ENCODE peak calls at places on chromosomes 16 and 17, in eight cellular contexts. H is left ventricle myocardium inferior, O is body of pancreas, K is keratinocyte, R is hepatocyte, B is Peyer's patch, P is PC-3, F is cardiac muscle cell. N is an unnamed sample.
A peak's percentile ranks its signal among the peaks of the same experiment; 100 is the strongest.

GRCh38 chr17:17898673-17899072 is 61.9 kb upstream of the SREBF1 start:
- DNase-seq in H (no peak), K (no peak), F (no peak), P (no peak), B (no peak), O (no peak), R (no peak), N (no peak)

GRCh38 chr17:17837966-17838962 is 1.5 kb upstream of the SREBF1 start:
- DNase-seq in F (peak; percentile 65), K (no peak), P (peak; percentile 86), H (peak; percentile 74), B (peak; percentile 68), R (peak; percentile 66), O (no peak), N (peak; percentile 75)

GRCh38 chr16:77594057-77594456 is 128.3 kb upstream of the NUDT7 start:
- DNase-seq in B (no peak), R (no peak), O (no peak), P (no peak), H (no peak), F (no peak), K (no peak), N (no peak)

GRCh38 chr17:40307001-40307690 is 1.8 kb upstream of the RARA start:
- DNase-seq in P (no peak), B (peak; percentile 58), H (no peak), F (peak; percentile 81), K (no peak), O (no peak), R (peak; percentile 74), N (no peak)

GRCh38 chr17:42421479-42422332 is 1.4 kb downstream of the CAVIN1 start:
- DNase-seq in B (no peak), O (no peak), K (no peak), R (peak; percentile 68), P (no peak), F (peak; percentile 68), H (peak; percentile 56), N (peak; percentile 52)

GRCh38 chr17:1109606-1110523 is 69.9 kb downstream of the ABR start:
- DNase-seq in H (no peak), F (no peak), B (peak; percentile 90), O (peak; percentile 45), P (peak; percentile 60), R (peak; percentile 79), K (no peak), N (no peak)

GRCh38 chr17:75295220-75296158 is 6.3 kb upstream of the SLC25A19 start:
- DNase-seq in K (no peak), O (no peak), P (no peak), H (no peak), B (no peak), F (no peak), R (no peak), N (no peak)

GRCh38 chr17:309361-309888 is 43.2 kb downstream of the RPH3AL start:
- DNase-seq in P (peak; percentile 7), R (no peak), O (peak; percentile 13), B (no peak), F (peak; percentile 29), H (no peak), K (no peak), N (no peak)

GRCh38 chr16:87723224-87723619 is 42.6 kb downstream of the KLHDC4 start:
- DNase-seq in F (peak; percentile 72), K (no peak), P (no peak), B (no peak), H (peak; percentile 57), R (peak; percentile 45), O (peak; percentile 61), N (peak; percentile 43)

GRCh38 chr16:14600164-14600563 is 29.9 kb downstream of the PARN start:
- DNase-seq in P (peak; percentile 47), O (no peak), B (no peak), R (peak; percentile 24), H (no peak), K (peak; percentile 4), F (peak; percentile 51), N (no peak)

GRCh38 chr17:17131876-17132275 is 74.3 kb downstream of the PLD6 start:
- DNase-seq in R (no peak), H (no peak), F (no peak), P (no peak), B (no peak), K (no peak), O (no peak), N (no peak)

GRCh38 chr17:45363498-45363897 is 46.7 kb upstream of the MAP3K14 start:
- DNase-seq in H (no peak), O (no peak), R (no peak), B (no peak), K (no peak), P (no peak), F (no peak), N (no peak)

GRCh38 chr17:45814622-45815606 is 29.8 kb upstream of the SPPL2C start:
- DNase-seq in B (no peak), F (no peak), H (no peak), O (no peak), P (no peak), R (no peak), K (no peak), N (no peak)

GRCh38 chr17:42577140-42577531 is 393 bp downstream of the PSMC3IP start:
- DNase-seq in H (no peak), P (peak; percentile 4), K (no peak), F (no peak), R (no peak), O (no peak), B (no peak), N (no peak)

GRCh38 chr17:72031219-72031906 is 89.5 kb upstream of the SOX9 start:
- DNase-seq in K (no peak), P (no peak), B (no peak), R (no peak), O (no peak), F (no peak), H (no peak), N (no peak)

GRCh38 chr16:56424404-56424765 is 960 bp downstream of the AMFR start:
- DNase-seq in O (no peak), H (no peak), R (no peak), B (no peak), F (no peak), K (no peak), P (no peak), N (no peak)

GRCh38 chr17:1398028-1398427 is 2.0 kb downstream of the YWHAE start:
- DNase-seq in H (no peak), B (no peak), P (no peak), O (no peak), F (peak; percentile 35), K (no peak), R (no peak), N (no peak)

GRCh38 chr16:482468-483185 is 44.9 kb upstream of the CAPN15 start:
- DNase-seq in H (no peak), F (no peak), P (no peak), R (no peak), K (no peak), B (no peak), O (no peak), N (no peak)

DNA sequence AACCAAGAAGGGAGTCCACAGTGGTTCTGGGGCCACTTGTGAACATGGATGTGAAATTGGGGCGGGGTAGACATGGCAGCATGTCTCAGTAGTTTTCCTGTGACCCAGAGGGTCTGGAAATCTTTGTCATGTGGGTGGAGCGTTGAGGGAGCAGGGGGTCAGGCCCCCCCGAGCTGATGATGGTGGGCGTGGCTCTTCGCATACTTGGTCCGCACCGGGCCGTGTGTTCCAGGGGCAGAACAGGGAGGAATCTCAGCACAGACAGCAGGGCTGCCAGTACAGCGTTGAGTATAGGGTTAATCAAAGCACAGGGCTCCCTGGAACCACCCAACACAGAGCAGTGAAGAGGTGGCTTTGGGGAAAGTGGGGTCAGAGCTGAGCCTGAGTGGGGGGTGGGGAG is 267.5 kb downstream of the SEC14L1 start:
- DNase-seq in K (no peak), O (no peak), B (no peak), H (no peak), P (no peak), R (no peak), F (no peak), N (no peak)
- H3K4me1 ChIP-seq in K (peaks cover 59% of the 10 kb centered on the region), O (peaks cover 26% of the 10 kb centered on the region), B (peaks cover 37% of the 10 kb centered on the region), H (peaks cover 74% of the 10 kb centered on the region), P (peaks cover 45% of the 10 kb centered on the region), R (peaks cover 27% of the 10 kb centered on the region), F (peaks cover 14% of the 10 kb centered on the region), N (peaks cover 2% of the 10 kb centered on the region)

GRCh38 chr17:43918026-43918389 is 10.7 kb upstream of the MPP2 start:
- DNase-seq in O (no peak), B (no peak), F (no peak), H (no peak), R (no peak), P (no peak), K (no peak), N (no peak)

GRCh38 chr17:43916385-43916784 is 9.0 kb upstream of the MPP2 start:
- DNase-seq in R (no peak), O (no peak), P (no peak), H (no peak), K (no peak), B (no peak), F (no peak), N (no peak)

GRCh38 chr17:43915561-43915960 is 8.2 kb upstream of the MPP2 start:
- DNase-seq in F (no peak), B (no peak), R (no peak), P (no peak), O (no peak), H (no peak), K (no peak), N (no peak)

GRCh38 chr17:43917348-43918025 is 10.2 kb upstream of the MPP2 start:
- DNase-seq in H (peak; percentile 43), F (peak; percentile 45), B (peak; percentile 70), R (peak; percentile 45), O (no peak), P (no peak), K (no peak), N (no peak)

DNA sequence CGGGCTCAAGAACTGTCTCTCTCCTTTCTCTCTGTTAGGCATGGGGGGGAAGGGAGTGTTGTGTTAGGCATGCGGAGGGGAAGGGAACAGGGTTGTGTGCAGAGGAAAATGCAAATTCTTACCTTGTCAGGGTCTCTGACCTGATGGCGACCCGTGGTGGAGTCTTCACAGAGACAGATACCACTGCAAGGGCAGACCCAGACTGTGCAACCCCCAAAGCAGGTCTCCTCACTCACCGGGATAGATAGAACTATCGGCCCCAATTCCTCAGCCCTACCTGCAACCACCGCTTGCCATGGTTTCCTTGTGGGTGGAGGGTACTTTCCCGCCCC is 9.6 kb upstream of the MPP2 start:
- DNase-seq in F (no peak), O (no peak), H (no peak), B (no peak), K (no peak), R (no peak), P (no peak), N (no peak)
- H3K4me3 ChIP-seq in F (no peak overlapping the region), O (no peak overlapping the region), H (peak overlapping the region; percentile 60), B (peak overlapping the region; percentile 43), K (no peak overlapping the region), R (no peak overlapping the region), P (no peak overlapping the region), N (no peak overlapping the region)

GRCh38 chr17:38892083-38892482 is 22.2 kb downstream of the LASP1 start:
- DNase-seq in P (no peak), H (no peak), K (no peak), F (no peak), B (no peak), O (no peak), R (no peak), N (no peak)
- H3K4me1 ChIP-seq in P (peaks cover 2% of the 10 kb centered on the region), H (peaks cover 75% of the 10 kb centered on the region), K (no peaks in the 10 kb centered on the region), F (no peaks in the 10 kb centered on the region), B (peaks cover 18% of the 10 kb centered on the region), O (peaks cover 34% of the 10 kb centered on the region), R (peaks cover 16% of the 10 kb centered on the region), N (peaks cover 33% of the 10 kb centered on the region)

DNA sequence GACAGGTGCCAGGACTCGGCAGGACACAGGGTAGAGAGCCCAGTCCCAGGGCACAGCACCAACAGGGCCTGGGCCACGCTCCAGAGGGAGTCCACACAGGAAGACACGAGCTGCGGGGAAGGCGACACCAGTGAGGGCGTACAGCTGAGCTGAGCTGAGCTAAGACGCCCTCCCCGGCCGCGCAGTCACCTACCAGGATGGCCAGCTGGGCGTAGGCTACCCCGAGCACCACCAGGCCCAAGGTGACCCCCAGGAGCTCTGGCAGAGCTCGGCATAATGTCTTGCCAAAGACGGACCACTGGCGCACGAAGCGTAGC is 42.7 kb downstream of the TSC2 start:
- DNase-seq in P (no peak), R (no peak), B (no peak), O (peak; percentile 43), K (no peak), H (no peak), F (no peak), N (no peak)
- H3K4me3 ChIP-seq in P (peak overlapping the region; percentile 48), R (no peak overlapping the region), B (peak overlapping the region; percentile 30), O (no peak overlapping the region), K (no peak overlapping the region), H (peak overlapping the region; percentile 52), F (no peak overlapping the region), N (no peak overlapping the region)

N was measured in lung.